ENCODE peak calls at places on chromosomes 4 and X, in ten cellular contexts. N is Calu3, X is lower leg skin, E is NB4, W is tibial artery, I is astrocyte, J is H9, P is HCT116, T is activated B cell treated with CpG ODN at 0.5 μM for 24 hours, Q is cardiac fibroblast. A is an unnamed sample.

GRCh38 chr4:125315571-125316390 is 1.0 kb downstream of the FAT4 start:
- DNase-seq in E (peak), Q (peak), X (peak), I (peak), T (no peak), P (no peak), N (peak), J (peak), W (peak), A (peak)

GRCh38 chr4:57156242-57156990 is 46.2 kb upstream of the IGFBP7 start:
- DNase-seq in J (no peak), N (no peak), T (no peak), X (no peak), E (no peak), W (no peak), Q (no peak), I (no peak), P (no peak), A (no peak)

GRCh38 chr4:136811496-136812077 is 720.7 kb downstream of the PCDH18 start:
- DNase-seq in T (no peak), W (no peak), X (no peak), J (no peak), P (no peak), Q (no peak), N (no peak), E (no peak), I (no peak), A (no peak)

GRCh38 chrX:109863811-109864210 is 130.8 kb upstream of the ACSL4 start:
- DNase-seq in N (no peak), W (no peak), I (no peak), J (no peak), T (no peak), E (no peak), P (no peak), X (no peak), Q (no peak), A (no peak)

GRCh38 chrX:124862304-124862703 is 457.4 kb upstream of the TEX13C start:
- DNase-seq in W (no peak), N (no peak), E (no peak), I (no peak), P (no peak), X (no peak), J (no peak), T (no peak), Q (no peak), A (no peak)

GRCh38 chrX:57595381-57595811 is 3.6 kb downstream of the ZXDB start:
- DNase-seq in T (no peak), J (no peak), N (no peak), X (no peak), I (peak), P (no peak), Q (peak), E (no peak), W (no peak), A (no peak)

GRCh38 chrX:24862343-24862742 is 153.4 kb downstream of the ARX start:
- DNase-seq in T (no peak), P (no peak), W (no peak), I (peak), J (no peak), N (no peak), X (no peak), Q (peak), E (no peak), A (no peak)

GRCh38 chr4:135365065-135365464 is 1163.5 kb upstream of the PABPC4L start:
- DNase-seq in J (no peak), P (no peak), X (no peak), E (no peak), Q (peak), T (no peak), I (peak), W (no peak), N (no peak), A (no peak)

GRCh38 chr4:112633477-112634235 is 3.1 kb downstream of the ZGRF1 start:
- DNase-seq in N (no peak), E (peak), J (no peak), Q (peak), P (peak), W (no peak), I (peak), T (no peak), X (no peak), A (no peak)

GRCh38 chrX:97524997-97525396 is 641.3 kb downstream of the RPA4 start:
- DNase-seq in I (peak), J (no peak), X (no peak), T (no peak), W (no peak), Q (peak), P (no peak), E (no peak), N (no peak), A (no peak)

GRCh38 chr4:45741897-45742296 is 382.0 kb downstream of the GABRG1 start:
- DNase-seq in P (no peak), T (no peak), E (peak), X (no peak), N (no peak), I (no peak), Q (no peak), W (no peak), J (peak), A (no peak)

GRCh38 chr4:7332216-7333023 is 102.3 kb downstream of the PSAPL1 start:
- DNase-seq in E (no peak), Q (peak), I (peak), J (no peak), X (no peak), W (peak), T (no peak), N (no peak), P (no peak), A (no peak)

GRCh38 chr4:3530663-3531254 is 1.5 kb downstream of the LRPAP1 start:
- DNase-seq in J (peak), P (no peak), T (no peak), W (peak), E (peak), N (no peak), I (no peak), Q (no peak), X (peak), A (no peak)

GRCh38 chr4:62408467-62408866 is 1208.3 kb downstream of the ADGRL3 start:
- DNase-seq in N (no peak), T (no peak), P (no peak), J (no peak), X (no peak), W (no peak), I (no peak), Q (no peak), E (no peak), A (no peak)
- TF ChIP-seq CTCF in N (no peak), T (no peak), P (no peak), J (no peak), X (no peak), W (no peak), I (no peak), Q (no peak), E (no peak), A (no peak)

GRCh38 chr4:63459329-63459728 is 949.9 kb downstream of the TECRL start:
- DNase-seq in Q (no peak), I (no peak), W (no peak), J (no peak), T (no peak), E (peak), P (no peak), X (no peak), N (no peak), A (no peak)
- TF ChIP-seq CTCF in Q (no peak), I (no peak), W (no peak), J (no peak), T (no peak), E (no peak), P (no peak), X (no peak), N (no peak), A (no peak)

DNA sequence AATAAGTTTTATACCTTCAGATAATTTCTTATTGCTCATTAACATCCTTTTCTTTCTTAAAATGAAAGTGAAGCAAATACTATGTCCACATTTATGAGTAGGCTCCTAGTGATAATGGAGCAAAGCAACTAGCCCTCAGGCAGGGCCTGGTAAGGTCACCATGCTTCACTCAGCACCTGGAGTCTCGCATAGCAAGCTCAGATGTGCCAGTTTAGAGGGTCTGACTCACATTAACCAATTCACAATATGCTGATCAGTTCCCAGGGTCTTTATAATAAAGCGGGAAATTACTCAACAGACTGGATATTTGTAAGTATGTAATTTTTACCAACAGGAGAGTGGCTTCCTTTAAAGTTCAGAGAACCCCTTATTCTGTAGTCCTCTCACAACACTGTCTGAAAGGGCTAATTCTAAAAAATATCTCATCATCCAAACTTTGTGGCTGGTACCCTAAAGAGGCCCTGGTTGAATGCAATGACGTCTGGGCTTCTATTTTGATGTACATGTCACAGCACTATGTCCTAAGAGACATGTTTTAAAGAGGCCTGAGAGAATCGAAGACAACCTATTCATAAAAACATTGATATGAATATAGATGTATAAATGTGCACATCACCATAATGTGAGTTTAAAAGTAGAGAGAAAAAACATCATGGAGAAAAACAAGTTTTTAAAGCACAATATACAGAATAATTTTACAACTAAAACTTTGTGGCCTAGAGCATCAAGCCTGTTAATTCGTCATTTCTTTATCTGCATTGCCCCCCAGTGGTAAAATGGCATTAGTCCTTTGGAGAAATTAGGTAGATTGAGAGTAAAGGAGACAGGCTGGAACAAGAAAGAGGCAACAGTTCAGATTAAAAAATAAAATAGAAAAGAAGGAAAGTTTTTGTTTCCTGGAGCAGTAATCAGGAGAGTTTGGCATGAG is 44.3 kb downstream of the IL21 start:
- DNase-seq in X (no peak), P (peak), N (peak), E (peak), T (no peak), J (no peak), I (no peak), Q (peak), W (no peak), A (no peak)
- TF ChIP-seq CTCF in X (no peak), P (peak), N (peak), E (peak), T (no peak), J (peak), I (peak), Q (peak), W (no peak), A (no peak)

GRCh38 chr4:174539571-174539970 is 17.3 kb upstream of the HPGD start:
- DNase-seq in W (no peak), J (no peak), P (no peak), X (no peak), I (no peak), N (no peak), E (no peak), T (no peak), Q (no peak), A (no peak)

GRCh38 chr4:174538123-174538875 is 16.0 kb upstream of the HPGD start:
- DNase-seq in N (no peak), X (no peak), Q (no peak), I (no peak), J (no peak), P (no peak), W (no peak), E (no peak), T (no peak), A (no peak)

GRCh38 chr4:174540175-174540574 is 17.9 kb upstream of the HPGD start:
- DNase-seq in W (no peak), X (no peak), E (no peak), Q (no peak), N (no peak), P (no peak), T (no peak), J (no peak), I (no peak), A (no peak)

GRCh38 chr4:174537634-174538033 is 15.3 kb upstream of the HPGD start:
- DNase-seq in E (no peak), W (no peak), X (no peak), N (no peak), T (no peak), P (no peak), I (no peak), J (no peak), Q (no peak), A (no peak)

GRCh38 chr4:174538876-174539250 is 16.6 kb upstream of the HPGD start:
- DNase-seq in P (no peak), X (no peak), T (no peak), N (no peak), Q (no peak), W (no peak), E (no peak), J (no peak), I (no peak), A (no peak)
- TF ChIP-seq CTCF in P (no peak), X (no peak), T (no peak), N (no peak), Q (no peak), W (no peak), E (no peak), J (no peak), I (no peak), A (no peak)